ENCODE peak calls at places on chromosome 10, in six cellular contexts. I is neural crest cell; E is dorsolateral prefrontal cortex; Q is CD8-positive, alpha-beta T cell; H is heart right ventricle; B is cardiac muscle cell. W is an unnamed sample.

GRCh38 chr10:113222207-113222606 is 272.2 kb downstream of the TCF7L2 start:
- DNase-seq in B (no peak), H (no peak), Q (no peak), E (no peak), I (no peak), W (no peak)

GRCh38 chr10:78416031-78416800 is 382.6 kb downstream of the RPS24 start:
- DNase-seq in B (no peak), E (no peak), H (no peak), I (no peak), Q (no peak), W (no peak)

GRCh38 chr10:120945801-120946302 is 94.7 kb downstream of the WDR11 start:
- DNase-seq in E (peak; percentile 95), H (no peak), I (no peak), Q (no peak), B (no peak), W (no peak)

GRCh38 chr10:61842755-61843497 is 58.6 kb upstream of the ARID5B start:
- DNase-seq in Q (no peak), B (no peak), I (no peak), E (no peak), H (no peak), W (no peak)

GRCh38 chr10:112260831-112261230 is 22.4 kb upstream of the TECTB start:
- DNase-seq in E (no peak), B (no peak), Q (no peak), H (no peak), I (no peak), W (no peak)

GRCh38 chr10:31152421-31153133 is 120.9 kb upstream of the ZNF438 start:
- DNase-seq in H (peak; percentile 77), B (peak; percentile 37), Q (no peak), E (no peak), I (no peak), W (no peak)

GRCh38 chr10:69456880-69457693 is 5.8 kb downstream of the TSPAN15 start:
- DNase-seq in E (no peak), B (peak; percentile 79), H (no peak), Q (no peak), I (no peak), W (no peak)

GRCh38 chr10:96814264-96814663 is 17.8 kb upstream of the LCOR start:
- DNase-seq in E (no peak), I (no peak), B (no peak), Q (no peak), H (no peak), W (no peak)

GRCh38 chr10:114541081-114541833 is 116.8 kb downstream of the ABLIM1 start:
- DNase-seq in H (peak; percentile 80), B (no peak), E (no peak), I (no peak), Q (peak; percentile 80), W (no peak)

GRCh38 chr10:78541528-78542470 is 508.1 kb downstream of the RPS24 start:
- DNase-seq in Q (no peak), E (no peak), B (no peak), I (no peak), H (peak; percentile 32), W (no peak)

GRCh38 chr10:132283604-132284382 is 24.0 kb downstream of the STK32C start:
- DNase-seq in E (no peak), I (no peak), H (no peak), B (no peak), Q (no peak), W (no peak)

GRCh38 chr10:48792687-48793096 is 108.0 kb downstream of the WDFY4 start:
- DNase-seq in H (no peak), E (peak; percentile 32), I (no peak), Q (no peak), B (no peak), W (no peak)

GRCh38 chr10:3759397-3759796 is 25.6 kb downstream of the KLF6 start:
- DNase-seq in B (no peak), Q (no peak), E (no peak), H (no peak), I (no peak), W (no peak)

GRCh38 chr10:73168486-73168844 is 546 bp downstream of the FAM149B1 start:
- DNase-seq in B (no peak), H (no peak), I (no peak), Q (no peak), E (no peak), W (no peak)

GRCh38 chr10:125409756-125410155 is 249.4 kb upstream of the CTBP2 start:
- DNase-seq in E (no peak), Q (no peak), H (no peak), I (no peak), B (no peak), W (no peak)

GRCh38 chr10:3231951-3232730 is 59.6 kb upstream of the PITRM1 start:
- DNase-seq in E (no peak), I (no peak), Q (no peak), B (no peak), H (no peak), W (no peak)

GRCh38 chr10:76040107-76040829 is 608.8 kb downstream of the LRMDA start:
- DNase-seq in H (no peak), I (no peak), B (no peak), E (no peak), Q (no peak), W (no peak)
- TF ChIP-seq CTCF in H (no peak), I (peak; percentile 44), B (peak; percentile 21), E (no peak), Q (no peak), W (no peak)

DNA sequence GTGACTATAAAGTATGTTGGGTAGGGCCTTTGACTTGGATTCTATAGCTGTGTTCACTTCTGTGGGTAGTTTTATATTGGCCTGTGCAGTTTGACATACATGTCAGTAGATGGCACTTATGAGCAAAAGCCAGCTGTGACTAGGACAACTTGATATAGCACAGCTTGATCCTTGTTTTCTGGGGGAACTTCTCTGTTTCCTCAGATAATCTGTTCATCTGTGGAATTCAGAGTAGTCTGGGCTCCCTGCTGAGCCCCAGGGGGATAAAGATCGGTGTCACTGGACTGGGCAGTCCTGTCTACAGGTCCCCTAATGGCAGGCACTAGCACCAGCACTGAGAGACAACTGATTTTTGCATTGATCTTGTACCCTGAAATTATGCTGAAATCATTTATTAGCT is 25.4 kb downstream of the CYP2C9 start:
- DNase-seq in B (peak; percentile 64), I (peak; percentile 2), E (no peak), H (no peak), Q (no peak), W (peak; percentile 1)
- TF ChIP-seq CTCF in B (peak; percentile 53), I (peak; percentile 73), E (peak; percentile 42), H (peak; percentile 51), Q (no peak), W (peak; percentile 53)

GRCh38 chr10:17597386-17597785 is 19.8 kb downstream of the HACD1 start:
- DNase-seq in Q (no peak), B (no peak), I (no peak), H (no peak), E (no peak), W (no peak)

GRCh38 chr10:17599089-17599488 is 18.1 kb downstream of the HACD1 start:
- DNase-seq in Q (no peak), H (peak; percentile 22), E (no peak), I (no peak), B (peak; percentile 18), W (no peak)
- TF ChIP-seq CTCF in Q (no peak), H (peak; percentile 51), E (no peak), I (peak; percentile 51), B (peak; percentile 56), W (no peak)

GRCh38 chr10:127216284-127216683 is 19.9 kb upstream of the INSYN2A start:
- DNase-seq in B (no peak), E (no peak), H (no peak), Q (no peak), I (no peak), W (no peak)
- TF ChIP-seq CTCF in B (no peak), E (no peak), H (no peak), Q (no peak), I (no peak), W (no peak)

GRCh38 chr10:80457554-80458262 is 3.6 kb downstream of the TSPAN14 start:
- DNase-seq in B (no peak), I (no peak), Q (no peak), H (no peak), E (no peak), W (no peak)
- TF ChIP-seq CTCF in B (no peak), I (peak; percentile 21), Q (no peak), H (no peak), E (no peak), W (no peak)

GRCh38 chr10:99855479-99856071 is 73.1 kb downstream of the ABCC2 start:
- DNase-seq in I (no peak), B (no peak), H (no peak), Q (no peak), E (no peak), W (no peak)
- TF ChIP-seq CTCF in I (no peak), B (no peak), H (no peak), Q (no peak), E (no peak), W (no peak)

DNA sequence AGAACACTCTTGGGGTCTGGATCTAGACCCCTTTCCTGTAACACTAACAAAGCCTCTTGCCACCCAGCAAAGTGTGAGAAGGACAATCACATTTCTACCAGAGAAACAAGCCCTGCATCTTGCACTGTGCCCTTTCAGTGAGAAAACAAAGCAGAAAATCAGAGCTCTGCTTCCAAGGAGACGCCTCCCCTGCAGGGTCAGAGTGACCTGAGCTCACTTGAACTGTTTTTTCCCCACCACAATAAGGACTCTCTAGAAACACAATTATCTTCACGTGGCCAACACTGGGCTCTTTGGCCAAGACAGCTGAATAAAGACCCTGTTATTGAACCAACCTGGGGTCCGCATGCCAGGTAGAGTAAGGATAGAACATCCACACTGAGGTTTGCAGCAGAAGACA is 30.1 kb upstream of the PRLHR start:
- DNase-seq in B (no peak), E (no peak), I (no peak), Q (no peak), H (no peak), W (no peak)
- TF ChIP-seq CTCF in B (no peak), E (no peak), I (no peak), Q (no peak), H (no peak), W (no peak)

W was measured in HL-60.